ENCODE peak calls at places on chromosomes 13 and 19, in six cellular contexts. R is mammary epithelial cell, M is A549, G is tibial nerve, I is heart left ventricle, Z is left lung. S is an unnamed sample. For H3K4me1, the result is how much of the 10 kb centered on the place peaks cover.

GRCh38 chr13:88526186-88526852 is 855.1 kb downstream of the SLITRK5 start:
- DNase-seq in Z (no peak), I (no peak), R (no peak), G (no peak), M (no peak), S (no peak)

GRCh38 chr13:36841411-36841810 is 22.4 kb downstream of the RFXAP start:
- DNase-seq in R (no peak), M (no peak), I (no peak), Z (no peak), G (no peak), S (no peak)

GRCh38 chr19:6521718-6522646 is 8.8 kb upstream of the TNFSF9 start:
- DNase-seq in I (no peak), R (no peak), G (no peak), Z (no peak), M (no peak), S (no peak)

GRCh38 chr19:54881884-54882283 is 7.8 kb downstream of the FCAR start:
- DNase-seq in Z (no peak), R (no peak), M (no peak), I (no peak), G (no peak), S (no peak)

GRCh38 chr13:76832258-76832988 is 53.8 kb downstream of the KCTD12 start:
- DNase-seq in R (no peak), Z (no peak), M (no peak), G (no peak), I (no peak), S (no peak)

GRCh38 chr13:113350065-113350937 is 13.6 kb downstream of the GRTP1 start:
- DNase-seq in I (no peak), R (peak), Z (no peak), G (no peak), M (peak), S (peak)

GRCh38 chr19:46480409-46480808 is 9.0 kb upstream of the PNMA8A start:
- DNase-seq in Z (no peak), M (no peak), G (no peak), R (no peak), I (no peak), S (peak)

GRCh38 chr19:47798904-47799266 is 5.5 kb downstream of the TPRX1 start:
- DNase-seq in I (no peak), R (no peak), M (no peak), G (no peak), Z (no peak), S (no peak)

GRCh38 chr19:36627057-36627456 is 21.9 kb downstream of the ZNF382 start:
- DNase-seq in G (no peak), R (no peak), M (no peak), I (no peak), Z (no peak), S (no peak)

GRCh38 chr13:74557870-74558269 is 423.7 kb upstream of the KLF12 start:
- DNase-seq in R (no peak), I (no peak), G (no peak), Z (no peak), M (no peak), S (no peak)

GRCh38 chr19:38930776-38931761 is at the start of gene MRPS12:
- DNase-seq in G (peak), I (peak), M (peak), R (peak), Z (peak), S (peak)

GRCh38 chr19:12113121-12113520 is 27.0 kb downstream of the ZNF20 start:
- DNase-seq in R (no peak), M (no peak), G (no peak), I (no peak), Z (no peak), S (no peak)

GRCh38 chr19:1251503-1252220 is 3.3 kb downstream of the MIDN start:
- DNase-seq in M (peak), I (no peak), R (no peak), Z (peak), G (no peak), S (peak)

GRCh38 chr13:99385940-99386339 is 78.7 kb upstream of the GPR183 start:
- DNase-seq in I (no peak), R (no peak), Z (no peak), G (no peak), M (no peak), S (no peak)

GRCh38 chr13:113851480-113851803 is 12.4 kb downstream of the GAS6 start:
- DNase-seq in Z (no peak), M (no peak), R (no peak), I (no peak), G (no peak), S (no peak)

GRCh38 chr13:80361883-80362327 is 21.0 kb upstream of the SPRY2 start:
- DNase-seq in M (peak), I (no peak), G (no peak), R (peak), Z (no peak), S (no peak)

GRCh38 chr19:49327878-49328544 is 3.0 kb upstream of the SLC6A16 start:
- DNase-seq in R (no peak), Z (no peak), M (peak), I (no peak), G (no peak), S (no peak)

GRCh38 chr13:112229992-112230872 is 145.9 kb upstream of the SPACA7 start:
- DNase-seq in Z (peak), I (no peak), M (no peak), G (no peak), R (no peak), S (no peak)

GRCh38 chr19:48646192-48646911 is 365 bp upstream of the CA11 start:
- DNase-seq in R (peak), Z (peak), M (peak), I (peak), G (peak), S (peak)

GRCh38 chr13:110307697-110308376 is 753 bp downstream of the COL4A2 start:
- DNase-seq in R (peak), I (no peak), M (peak), G (no peak), Z (peak), S (no peak)

GRCh38 chr13:62418872-62419271 is 1003.2 kb upstream of the PCDH20 start:
- DNase-seq in Z (no peak), G (no peak), I (no peak), R (no peak), M (no peak), S (no peak)

GRCh38 chr13:74187564-74187963 is 53.4 kb upstream of the KLF12 start:
- DNase-seq in I (no peak), G (no peak), Z (no peak), R (peak), M (peak), S (no peak)

GRCh38 chr19:46392252-46392801 is 21.0 kb downstream of the CCDC8 start:
- DNase-seq in M (no peak), Z (peak), I (no peak), R (no peak), G (no peak), S (peak)

GRCh38 chr19:56113071-56113632 is 7.9 kb downstream of the ZNF787 start:
- DNase-seq in G (no peak), R (no peak), I (no peak), Z (no peak), M (no peak), S (no peak)

GRCh38 chr19:39032164-39032918 is at the start of gene FBXO27:
- DNase-seq in Z (peak), I (peak), M (peak), G (no peak), R (no peak), S (no peak)

GRCh38 chr13:26494591-26494990 is 62.9 kb upstream of the WASF3 start:
- DNase-seq in G (no peak), I (no peak), R (no peak), Z (no peak), M (no peak), S (no peak)
- H3K4me3 ChIP-seq in G (no peak), I (no peak), R (no peak), Z (no peak), M (no peak), S (no peak)

DNA sequence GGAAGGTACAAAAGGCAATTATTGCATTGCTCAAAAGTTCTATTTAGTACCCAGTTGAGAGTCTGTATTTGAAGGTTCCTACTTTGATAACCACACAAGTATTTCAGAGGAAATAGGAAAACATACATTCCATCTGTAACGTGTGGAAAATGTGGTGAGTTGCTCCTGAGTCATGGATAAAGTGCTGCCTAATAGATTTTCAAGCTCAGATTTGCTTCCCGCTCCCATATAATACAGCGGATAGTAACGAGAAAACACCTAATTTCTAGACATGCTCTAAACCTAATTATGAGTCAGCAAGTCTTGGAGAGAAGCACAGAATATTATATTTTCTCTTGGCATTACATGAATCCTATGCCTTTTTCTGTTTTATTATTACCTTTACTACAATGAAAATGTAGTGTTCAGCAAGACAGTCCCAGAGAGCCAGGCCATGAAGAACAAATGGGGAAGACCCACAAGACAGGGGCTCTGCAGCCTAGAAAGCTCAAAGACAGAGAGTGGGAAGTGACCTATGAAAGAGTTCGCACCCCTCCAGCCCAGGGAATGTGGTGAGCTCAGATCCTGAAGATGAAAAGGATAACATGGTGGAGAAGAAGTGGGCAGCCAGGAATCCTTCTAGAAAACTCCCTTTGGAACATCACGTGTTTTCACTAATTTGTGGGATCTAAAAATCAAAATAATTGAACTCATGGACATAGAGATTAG is 116.1 kb downstream of the STARD13 start:
- DNase-seq in R (peak), Z (no peak), G (no peak), M (no peak), I (no peak), S (no peak)
- H3K4me1 ChIP-seq in R (under half), Z (under half), G (under half), M (under half), I (under half), S (under half)

GRCh38 chr19:44846455-44847143 is 502 bp downstream of the NECTIN2 start:
- DNase-seq in R (peak), M (no peak), I (peak), Z (no peak), G (no peak), S (peak)

GRCh38 chr19:44847144-44848035 is 1.3 kb downstream of the NECTIN2 start:
- DNase-seq in M (peak), R (peak), I (peak), G (peak), Z (peak), S (peak)

GRCh38 chr19:44848036-44848804 is 2.1 kb downstream of the NECTIN2 start:
- DNase-seq in I (peak), G (no peak), M (no peak), R (no peak), Z (no peak), S (peak)

GRCh38 chr19:44850641-44851109 is 4.6 kb downstream of the NECTIN2 start:
- DNase-seq in R (no peak), G (no peak), Z (no peak), M (no peak), I (peak), S (no peak)

GRCh38 chr19:44848805-44849457 is 2.8 kb downstream of the NECTIN2 start:
- DNase-seq in M (no peak), I (peak), G (no peak), Z (no peak), R (no peak), S (peak)
- H3K4me3 ChIP-seq in M (no peak), I (peak), G (peak), Z (peak), R (peak), S (no peak)

DNA sequence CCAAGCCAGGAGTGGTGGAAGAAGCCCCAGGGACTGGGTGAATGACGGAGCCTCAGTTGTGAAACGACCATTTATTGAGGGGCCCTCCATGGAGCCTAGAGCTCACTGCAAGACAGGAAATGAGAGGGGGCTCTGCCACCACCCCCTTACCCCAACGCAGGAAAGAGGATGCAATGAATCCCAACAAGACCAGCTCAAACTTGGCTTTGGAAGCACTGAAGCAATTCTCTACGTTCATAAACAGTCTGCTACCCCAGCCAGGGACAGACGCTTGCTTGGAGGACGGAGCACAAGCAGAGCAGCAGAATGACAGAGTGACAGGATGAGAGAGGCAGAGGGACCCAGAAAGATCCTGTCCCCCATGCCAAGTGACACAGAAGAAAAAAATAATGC is 1.0 kb downstream of the PRKACA start:
- DNase-seq in Z (no peak), R (no peak), M (no peak), G (no peak), I (no peak), S (no peak)
- H3K4me1 ChIP-seq in Z (half or more), R (under half), M (under half), G (under half), I (half or more), S (under half)

S was measured in aorta.